ENCODE peak calls at places on chromosomes 12 and 14, in seven cellular contexts. N is PC-3, J is H1, O is mammary epithelial cell, Q is GM23248, D is fibroblast of lung, V is endothelial cell of umbilical vein. B is an unnamed sample.
A peak's percentile ranks its signal among the peaks of the same experiment; 100 is the strongest.

GRCh38 chr14:59969319-59969718 is 49.4 kb downstream of the LRRC9 start:
- DNase-seq in V (no peak), Q (no peak), N (peak; percentile 98), J (no peak), D (peak; percentile 38), O (no peak), B (no peak)

GRCh38 chr12:57520008-57520726 is at the start of gene DDIT3:
- DNase-seq in J (peak; percentile 96), V (peak; percentile 99), Q (peak; percentile 100), O (peak; percentile 97), N (peak; percentile 98), D (peak; percentile 95), B (peak; percentile 59)

GRCh38 chr14:49892301-49892635 is 614 bp upstream of the ARF6 start:
- DNase-seq in J (no peak), V (peak; percentile 83), N (peak; percentile 63), D (peak; percentile 80), Q (peak; percentile 92), O (peak; percentile 70), B (no peak)

GRCh38 chr12:3119745-3120660 is 42.8 kb downstream of the TSPAN9 start:
- DNase-seq in D (peak; percentile 65), O (peak; percentile 69), N (no peak), J (no peak), V (no peak), Q (peak; percentile 79), B (no peak)

GRCh38 chr12:53538209-53538689 is 31.0 kb upstream of the NPFF start:
- DNase-seq in Q (peak; percentile 68), V (peak; percentile 50), O (peak; percentile 54), D (peak; percentile 54), N (peak; percentile 72), J (no peak), B (no peak)

GRCh38 chr12:130952106-130952505 is 1.6 kb upstream of the ADGRD1 start:
- DNase-seq in O (no peak), J (no peak), Q (no peak), D (no peak), V (no peak), N (no peak), B (no peak)

GRCh38 chr12:66627988-66628317 is 50.9 kb downstream of the GRIP1 start:
- DNase-seq in Q (no peak), J (no peak), N (no peak), V (no peak), D (no peak), O (no peak), B (no peak)

GRCh38 chr14:24226477-24226876 is 5.7 kb downstream of the NEDD8 start:
- DNase-seq in D (no peak), J (no peak), V (no peak), O (no peak), N (no peak), Q (no peak), B (no peak)

GRCh38 chr14:34134484-34134883 is 183.6 kb upstream of the EGLN3 start:
- DNase-seq in D (no peak), N (no peak), Q (no peak), O (no peak), J (no peak), V (no peak), B (no peak)

GRCh38 chr12:13203028-13203922 is 6.7 kb downstream of the EMP1 start:
- DNase-seq in V (peak; percentile 46), J (peak; percentile 60), D (no peak), O (no peak), Q (peak; percentile 82), N (no peak), B (peak; percentile 70)

GRCh38 chr12:132824053-132824452 is 4.6 kb downstream of the GOLGA3 start:
- DNase-seq in V (no peak), D (peak; percentile 32), J (no peak), O (peak; percentile 58), N (peak; percentile 47), Q (peak; percentile 62), B (no peak)

GRCh38 chr12:26744697-26745440 is 88.1 kb downstream of the ITPR2 start:
- DNase-seq in Q (no peak), D (peak; percentile 57), J (no peak), O (no peak), V (no peak), N (no peak), B (no peak)

GRCh38 chr12:130748786-130749185 is 32.7 kb upstream of the RIMBP2 start:
- DNase-seq in V (no peak), D (peak; percentile 4), J (no peak), O (no peak), Q (no peak), N (peak; percentile 60), B (no peak)

GRCh38 chr12:51997156-51997555 is 9.6 kb upstream of the TAMALIN start:
- DNase-seq in J (no peak), Q (no peak), N (peak; percentile 14), V (no peak), D (no peak), O (no peak), B (no peak)

GRCh38 chr14:78543433-78543832 is 373.3 kb downstream of the NRXN3 start:
- DNase-seq in O (no peak), Q (no peak), D (no peak), J (no peak), N (no peak), V (no peak), B (no peak)
- H3K27ac ChIP-seq in O (no peak overlapping the region), Q (no peak overlapping the region), D (no peak overlapping the region), J (no peak overlapping the region), N (no peak overlapping the region), V (no peak overlapping the region), B (no peak overlapping the region)

GRCh38 chr12:21815306-21816062 is 41.0 kb upstream of the KCNJ8 start:
- DNase-seq in J (no peak), D (no peak), Q (peak; percentile 18), N (no peak), O (no peak), V (no peak), B (no peak)

GRCh38 chr12:21819678-21820077 is 45.2 kb upstream of the KCNJ8 start:
- DNase-seq in V (no peak), O (no peak), Q (peak; percentile 18), J (no peak), D (no peak), N (no peak), B (no peak)

GRCh38 chr12:21823581-21823980 is 49.1 kb upstream of the KCNJ8 start:
- DNase-seq in J (no peak), Q (peak; percentile 56), O (no peak), D (peak; percentile 30), N (no peak), V (no peak), B (no peak)

GRCh38 chr12:21818627-21819026 is 44.1 kb upstream of the KCNJ8 start:
- DNase-seq in Q (peak; percentile 52), O (peak; percentile 54), D (peak; percentile 54), N (no peak), V (no peak), J (no peak), B (no peak)

DNA sequence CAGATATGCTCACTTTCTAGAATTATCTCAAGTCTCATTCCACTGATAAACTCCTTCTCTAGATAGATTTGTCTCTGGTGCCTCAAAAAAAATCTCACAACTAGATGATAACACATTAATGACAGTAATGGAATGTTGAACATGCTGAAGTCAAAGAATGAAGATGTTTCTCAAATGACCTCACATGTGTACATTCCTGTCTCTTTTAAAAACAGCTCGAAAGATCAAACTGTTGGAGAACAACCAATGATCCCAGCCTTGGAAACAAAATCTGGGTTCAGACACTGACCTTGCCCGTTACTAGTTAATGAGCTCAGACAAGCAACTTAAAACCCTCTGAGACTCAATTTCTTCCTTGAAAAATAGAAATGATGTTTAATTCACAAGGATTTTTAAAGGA is 44.7 kb upstream of the KCNJ8 start:
- DNase-seq in Q (peak; percentile 56), D (peak; percentile 45), J (no peak), V (no peak), N (no peak), O (no peak), B (no peak)
- H3K9ac ChIP-seq in Q (peak overlapping the region; percentile 4), D (no peak overlapping the region), J (no peak overlapping the region), V (no peak overlapping the region), N (no peak overlapping the region), O (no peak overlapping the region), B (no peak overlapping the region)

GRCh38 chr14:104291123-104292000 is 153.0 kb downstream of the KIF26A start:
- DNase-seq in J (peak; percentile 27), O (no peak), V (no peak), N (peak; percentile 9), D (no peak), Q (no peak), B (peak; percentile 69)
- TF ChIP-seq EZH2 in J (no peak), O (no peak), V (no peak), N (no peak), D (no peak), Q (no peak), B (no peak)

GRCh38 chr14:22547948-22548750 is 40.9 kb downstream of the DAD1 start:
- DNase-seq in D (no peak), V (no peak), Q (no peak), N (no peak), J (no peak), O (no peak), B (no peak)

GRCh38 chr14:22547309-22547947 is 41.6 kb downstream of the DAD1 start:
- DNase-seq in D (no peak), Q (peak; percentile 29), J (no peak), O (no peak), N (no peak), V (peak; percentile 67), B (no peak)

GRCh38 chr14:22551597-22551982 is 37.4 kb downstream of the DAD1 start:
- DNase-seq in V (no peak), N (peak; percentile 43), O (no peak), D (no peak), J (no peak), Q (no peak), B (no peak)

GRCh38 chr14:22549981-22550670 is 38.9 kb downstream of the DAD1 start:
- DNase-seq in Q (no peak), N (peak; percentile 78), O (no peak), V (peak; percentile 52), D (peak; percentile 81), J (peak; percentile 43), B (no peak)

GRCh38 chr14:22549304-22549962 is 39.6 kb downstream of the DAD1 start:
- DNase-seq in D (no peak), N (no peak), J (no peak), V (no peak), O (no peak), Q (no peak), B (no peak)
- H3K27ac ChIP-seq in D (no peak overlapping the region), N (peak overlapping the region; percentile 54), J (no peak overlapping the region), V (peak overlapping the region; percentile 81), O (no peak overlapping the region), Q (no peak overlapping the region), B (no peak overlapping the region)

DNA sequence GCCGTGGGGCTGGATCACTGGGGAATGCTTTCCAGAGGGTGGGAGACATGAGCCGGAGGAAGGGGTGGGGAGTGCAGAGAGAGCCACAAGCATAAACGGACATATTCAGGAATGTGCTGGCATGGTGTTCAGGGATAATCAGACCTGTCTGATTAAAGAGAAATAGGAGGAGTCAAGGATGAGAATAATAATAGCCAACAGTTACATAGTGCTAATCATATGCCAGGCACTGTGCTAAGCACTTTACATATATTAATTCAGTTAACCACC is 43.7 kb downstream of the LTBP2 start:
- DNase-seq in N (no peak), Q (no peak), O (peak; percentile 35), V (no peak), D (peak; percentile 35), J (no peak), B (no peak)
- H3K9ac ChIP-seq in N (no peak overlapping the region), Q (no peak overlapping the region), O (peak overlapping the region; percentile 84), V (no peak overlapping the region), D (no peak overlapping the region), J (no peak overlapping the region), B (no peak overlapping the region)